ENCODE peak calls at places on chromosomes 2 and 18, in four cellular contexts. A is sigmoid colon, B is tibial nerve, G is ovary. L is an unnamed sample.

GRCh38 chr2:108927936-108928659 is 60.9 kb downstream of the EDAR start:
- DNase-seq in A (peak), B (no peak), G (no peak), L (no peak)

GRCh38 chr18:63186934-63187574 is 132.5 kb downstream of the BCL2 start:
- DNase-seq in A (no peak), B (no peak), G (no peak), L (no peak)

GRCh38 chr18:7746106-7746505 is 179.0 kb downstream of the PTPRM start:
- DNase-seq in A (no peak), B (no peak), G (no peak), L (no peak)

GRCh38 chr2:166494140-166494544 is at the start of gene SCN7A:
- DNase-seq in A (peak), B (peak), G (peak), L (peak)

GRCh38 chr2:20592106-20593071 is 58.5 kb downstream of the HS1BP3 start:
- DNase-seq in A (peak), B (peak), G (peak), L (peak)

GRCh38 chr2:171798156-171798815 is 95.8 kb downstream of the SLC25A12 start:
- DNase-seq in A (no peak), B (no peak), G (no peak), L (no peak)

GRCh38 chr2:63023444-63023843 is 27.2 kb upstream of the OTX1 start:
- DNase-seq in A (no peak), B (no peak), G (no peak), L (no peak)

GRCh38 chr18:45285251-45285650 is 330.0 kb upstream of the SLC14A2 start:
- DNase-seq in A (no peak), B (no peak), G (no peak), L (no peak)

GRCh38 chr2:83323055-83323454 is 1136.0 kb downstream of the SUCLG1 start:
- DNase-seq in A (no peak), B (no peak), G (no peak), L (no peak)

GRCh38 chr2:105749583-105750399 is 5.1 kb downstream of the NCK2 start:
- DNase-seq in A (no peak), B (no peak), G (no peak), L (no peak)

GRCh38 chr18:13376298-13376840 is 157.8 kb downstream of the LDLRAD4 start:
- DNase-seq in A (peak), B (no peak), G (no peak), L (no peak)

GRCh38 chr2:179532890-179533289 is 268.3 kb upstream of the SESTD1 start:
- DNase-seq in A (no peak), B (no peak), G (no peak), L (no peak)

GRCh38 chr18:5662586-5663090 is 118.8 kb upstream of the EPB41L3 start:
- DNase-seq in A (no peak), B (no peak), G (no peak), L (no peak)

GRCh38 chr2:158325782-158326335 is 130.7 kb downstream of the CCDC148 start:
- DNase-seq in A (no peak), B (no peak), G (no peak), L (no peak)

GRCh38 chr2:197498937-197499593 is 575 bp downstream of the HSPD1 start:
- DNase-seq in A (peak), B (peak), G (peak), L (peak)

GRCh38 chr18:79802298-79802697 is 4.6 kb downstream of the KCNG2 start:
- DNase-seq in A (peak), B (no peak), G (no peak), L (peak)

GRCh38 chr18:73258375-73259087 is 390.7 kb upstream of the NETO1 start:
- DNase-seq in A (no peak), B (no peak), G (no peak), L (no peak)
- H3K4me3 ChIP-seq in A (no peak), B (no peak), G (no peak), L (no peak)

GRCh38 chr2:40487592-40487991 is 35.7 kb upstream of the SLC8A1 start:
- DNase-seq in A (no peak), B (no peak), G (no peak), L (peak)

GRCh38 chr2:40488101-40488598 is 36.3 kb upstream of the SLC8A1 start:
- DNase-seq in A (no peak), B (no peak), G (no peak), L (no peak)

GRCh38 chr2:40489678-40489960 is 37.7 kb upstream of the SLC8A1 start:
- DNase-seq in A (no peak), B (no peak), G (no peak), L (no peak)

GRCh38 chr2:40485319-40485718 is 33.4 kb upstream of the SLC8A1 start:
- DNase-seq in A (no peak), B (no peak), G (no peak), L (no peak)

DNA sequence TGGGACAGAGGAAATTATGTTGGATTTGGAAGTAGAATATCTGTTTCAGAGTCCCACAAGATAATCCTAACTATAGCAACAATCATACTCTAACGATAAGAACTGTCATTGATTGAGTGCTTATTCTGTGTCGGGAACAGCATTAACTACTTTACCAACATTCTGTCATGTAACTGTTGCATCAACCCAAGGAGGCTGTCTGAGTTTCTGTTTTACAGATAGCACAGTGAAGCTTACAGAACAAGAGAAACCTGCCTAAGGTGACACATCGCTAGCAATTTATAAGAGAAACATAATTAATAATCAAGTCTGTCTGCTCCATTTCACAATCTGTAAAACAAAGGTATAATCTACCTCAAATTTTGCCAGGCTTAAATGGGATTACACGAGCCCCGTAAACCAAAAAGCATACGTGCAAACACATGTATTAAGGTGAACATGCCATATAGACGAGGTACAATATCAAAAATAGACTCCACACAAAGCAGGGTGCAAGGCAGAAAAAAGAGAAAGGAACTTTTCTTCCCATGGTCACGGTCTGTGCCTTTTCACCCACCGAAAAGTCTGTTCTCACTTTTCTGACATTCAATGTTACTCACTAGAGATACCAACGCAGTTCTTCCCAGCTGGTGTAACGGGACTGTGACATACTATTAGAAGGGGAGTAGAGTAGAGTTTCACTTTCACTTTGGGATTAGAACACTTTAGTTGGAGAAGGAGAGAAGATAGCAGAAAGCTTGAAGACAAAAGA is 37.2 kb upstream of the SLC8A1 start:
- DNase-seq in A (peak), B (no peak), G (no peak), L (no peak)
- H3K4me3 ChIP-seq in A (peak), B (peak), G (peak), L (peak)

DNA sequence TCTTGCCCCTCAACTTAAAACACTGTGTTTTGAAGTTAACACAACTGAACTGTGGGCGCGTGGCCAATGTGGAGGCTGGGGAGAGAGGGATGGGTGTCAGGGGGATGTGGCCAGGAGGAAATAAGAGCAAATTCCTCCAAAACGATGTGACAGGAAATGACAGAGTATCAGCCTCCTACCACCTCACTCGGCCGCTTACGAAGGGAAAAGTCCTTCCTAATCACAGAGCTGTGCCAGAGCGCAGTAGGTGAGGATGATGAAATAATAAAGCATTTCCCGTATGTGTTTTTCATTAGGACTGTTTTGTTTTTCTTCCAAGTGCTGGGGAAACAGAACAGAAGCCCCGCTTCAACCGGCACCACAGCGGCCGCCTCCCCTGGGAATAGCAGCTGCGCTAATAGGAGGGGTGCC is 440.3 kb downstream of the MTX2 start:
- DNase-seq in A (peak), B (no peak), G (peak), L (no peak)
- H3K4me3 ChIP-seq in A (no peak), B (no peak), G (no peak), L (no peak)

GRCh38 chr2:46335966-46336436 is 38.8 kb downstream of the EPAS1 start:
- DNase-seq in A (peak), B (no peak), G (no peak), L (no peak)
- H3K4me3 ChIP-seq in A (peak), B (peak), G (no peak), L (no peak)

DNA sequence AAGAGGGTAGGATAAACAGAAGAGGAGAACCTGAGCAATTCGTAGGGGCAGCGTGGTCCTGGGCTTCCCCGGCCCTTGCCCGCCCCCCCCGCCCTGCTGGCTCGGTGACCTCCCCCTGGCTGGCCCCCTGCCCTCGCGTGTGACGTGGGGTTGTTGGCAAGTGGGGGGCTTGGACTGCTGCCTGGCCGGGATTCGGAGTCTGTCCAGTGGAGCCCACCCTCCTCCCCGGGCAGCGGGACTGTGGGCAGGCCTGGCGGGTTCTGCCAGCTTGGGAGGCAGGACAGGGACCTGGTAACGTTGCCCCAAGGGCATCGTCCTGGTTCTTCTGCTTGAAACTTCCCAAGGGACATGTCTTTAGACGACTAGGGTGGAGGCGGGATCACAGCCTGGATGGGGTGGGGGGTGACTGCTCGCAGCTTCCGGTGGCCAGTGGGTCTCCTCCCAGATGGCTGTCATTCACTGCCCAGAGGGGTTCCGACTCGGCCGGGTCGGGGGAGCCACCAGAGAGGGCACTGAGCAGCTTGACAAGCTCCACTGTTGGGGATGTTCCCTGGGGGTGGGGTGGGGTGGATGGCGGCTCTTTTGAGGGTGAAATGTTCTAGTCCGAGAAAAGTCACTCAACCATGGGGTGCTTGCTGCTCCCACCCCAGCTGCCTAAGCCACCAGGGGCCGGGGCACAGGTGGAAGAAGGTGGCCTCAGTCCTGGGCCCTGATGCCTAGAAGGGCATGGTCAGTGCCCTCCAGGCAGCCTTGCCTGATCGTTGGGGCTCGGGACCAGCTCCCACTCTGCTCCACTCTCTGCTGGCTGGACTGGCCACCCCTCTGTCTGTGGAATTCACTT is 4.2 kb upstream of the HS6ST1 start:
- DNase-seq in A (peak), B (no peak), G (peak), L (peak)
- H3K4me3 ChIP-seq in A (peak), B (peak), G (peak), L (no peak)

GRCh38 chr2:201157694-201158093 is 25.2 kb upstream of the CASP10 start:
- DNase-seq in A (no peak), B (no peak), G (no peak), L (no peak)
- H3K4me3 ChIP-seq in A (no peak), B (no peak), G (no peak), L (no peak)

GRCh38 chr2:230441188-230441897 is 25.3 kb downstream of the SP100 start:
- DNase-seq in A (no peak), B (no peak), G (no peak), L (no peak)
- H3K4me3 ChIP-seq in A (no peak), B (no peak), G (no peak), L (no peak)

GRCh38 chr2:241858206-241859016 is at the start of gene PDCD1:
- DNase-seq in A (peak), B (no peak), G (peak), L (peak)
- H3K4me3 ChIP-seq in A (no peak), B (peak), G (peak), L (no peak)

GRCh38 chr2:70086838-70087702 is at the start of gene PCBP1:
- DNase-seq in A (peak), B (peak), G (peak), L (peak)

GRCh38 chr2:70083344-70084156 is 3.7 kb upstream of the PCBP1 start:
- DNase-seq in A (peak), B (no peak), G (no peak), L (no peak)

GRCh38 chr2:70085711-70086277 is 1.5 kb upstream of the PCBP1 start:
- DNase-seq in A (peak), B (no peak), G (no peak), L (no peak)

GRCh38 chr2:70086278-70086837 is 919 bp upstream of the PCBP1 start:
- DNase-seq in A (peak), B (peak), G (peak), L (peak)

GRCh38 chr2:70084973-70085710 is 2.1 kb upstream of the PCBP1 start:
- DNase-seq in A (peak), B (no peak), G (peak), L (no peak)
- H3K4me3 ChIP-seq in A (peak), B (peak), G (peak), L (peak)